ENCODE peak calls at places on chromosomes 1 and 21, in nine cellular contexts. I is OCI-LY7, D is cardiac muscle cell, O is H54, B is cardiac fibroblast, G is neural crest cell, K is GM12891, E is lung, A is HEK293T. M is an unnamed sample.

GRCh38 chr1:72282690-72283203 is 408 bp upstream of the NEGR1 start:
- DNase-seq in O (peak), I (no peak), K (peak), D (peak), E (peak), A (peak), B (peak), G (peak), M (peak)

GRCh38 chr1:69213644-69214043 is 354.1 kb upstream of the LRRC7 start:
- DNase-seq in A (no peak), O (no peak), D (no peak), B (no peak), K (no peak), I (no peak), E (no peak), G (no peak), M (no peak)

GRCh38 chr1:6158181-6158580 is 21.9 kb downstream of the CHD5 start:
- DNase-seq in A (no peak), K (no peak), E (no peak), O (no peak), I (no peak), B (no peak), G (no peak), D (no peak), M (no peak)

GRCh38 chr1:232854786-232855185 is 49.6 kb downstream of the MAP10 start:
- DNase-seq in K (no peak), D (no peak), I (no peak), G (no peak), O (no peak), B (no peak), E (no peak), A (no peak), M (no peak)

GRCh38 chr1:87766737-87767136 is 438.1 kb downstream of the LMO4 start:
- DNase-seq in I (no peak), G (no peak), E (no peak), K (no peak), B (peak), A (no peak), O (no peak), D (no peak), M (no peak)

GRCh38 chr1:231778009-231778719 is 151.6 kb downstream of the DISC1 start:
- DNase-seq in K (no peak), G (no peak), O (no peak), D (peak), E (peak), B (peak), I (no peak), A (no peak), M (no peak)

GRCh38 chr21:27060190-27060589 is 93.3 kb upstream of the ADAMTS5 start:
- DNase-seq in O (no peak), A (no peak), D (no peak), G (no peak), I (no peak), E (no peak), K (no peak), B (peak), M (no peak)

GRCh38 chr21:37365657-37366487 is 701 bp upstream of the DYRK1A start:
- DNase-seq in K (no peak), G (peak), D (peak), I (peak), B (peak), O (peak), A (peak), E (peak), M (peak)

GRCh38 chr1:111214086-111214801 is 13.3 kb upstream of the CHI3L2 start:
- DNase-seq in E (no peak), B (no peak), G (no peak), O (no peak), K (no peak), D (no peak), I (peak), A (no peak), M (no peak)

GRCh38 chr1:115365738-115366137 is 27.7 kb upstream of the NGF start:
- DNase-seq in E (no peak), B (peak), I (no peak), K (no peak), O (no peak), G (no peak), A (no peak), D (no peak), M (no peak)

GRCh38 chr21:44601596-44602473 is 1.4 kb downstream of the KRTAP10-7 start:
- DNase-seq in B (no peak), I (no peak), A (no peak), G (no peak), K (no peak), O (no peak), D (no peak), E (no peak), M (no peak)

GRCh38 chr1:903721-904270 is 19.9 kb upstream of the SAMD11 start:
- DNase-seq in O (peak), I (no peak), G (no peak), K (no peak), D (no peak), A (no peak), E (peak), B (no peak), M (no peak)

GRCh38 chr1:177053648-177054047 is 110.9 kb downstream of the ASTN1 start:
- DNase-seq in K (no peak), B (no peak), D (no peak), G (no peak), A (no peak), O (no peak), I (no peak), E (no peak), M (no peak)

GRCh38 chr1:20058531-20058930 is 11.5 kb upstream of the PLA2G5 start:
- DNase-seq in O (peak), D (no peak), I (peak), G (no peak), A (no peak), E (peak), K (no peak), B (peak), M (no peak)

GRCh38 chr1:204217648-204218000 is 3.8 kb upstream of the GOLT1A start:
- DNase-seq in D (no peak), E (no peak), A (no peak), B (no peak), I (no peak), G (no peak), O (no peak), K (no peak), M (no peak)

GRCh38 chr1:178168535-178168934 is 74.6 kb downstream of the RASAL2 start:
- DNase-seq in D (peak), E (no peak), K (no peak), B (peak), A (peak), O (no peak), G (no peak), I (no peak), M (no peak)

GRCh38 chr1:8043621-8044020 is 17.5 kb upstream of the ERRFI1 start:
- DNase-seq in K (no peak), O (no peak), B (no peak), D (no peak), A (no peak), I (no peak), G (no peak), E (no peak), M (no peak)

GRCh38 chr1:116168277-116169032 is 57.3 kb downstream of the MAB21L3 start:
- DNase-seq in G (peak), B (peak), A (peak), E (peak), K (peak), D (peak), O (peak), I (peak), M (no peak)

GRCh38 chr21:15732290-15732995 is 2.7 kb downstream of the USP25 start:
- DNase-seq in E (no peak), A (no peak), D (no peak), K (peak), I (peak), B (peak), G (no peak), O (peak), M (no peak)

GRCh38 chr1:43432171-43432860 is 21.4 kb downstream of the HYI start:
- DNase-seq in G (no peak), O (no peak), B (no peak), A (no peak), K (no peak), E (no peak), D (no peak), I (no peak), M (no peak)

M was measured in SK-N-DZ.